ENCODE peak calls at places on chromosomes 3 and 15, in ten cellular contexts. One of them, this sample, is unnamed.

GRCh38 chr3:140911822-140912221 is 29.8 kb upstream of the SLC25A36 start:
- DNase-seq in spleen: no peak
- DNase-seq in substantia nigra: no peak
- DNase-seq in fibroblast of mammary gland: no peak
- DNase-seq in activated CD4-positive, alpha-beta T cell treated with anti-CD3 and anti-CD28 coated beads, Interleukin-2, amount 10 ng/mL, durations not matched to agents 7 days and 5 days: no peak
- DNase-seq in upper lobe of left lung: no peak
- DNase-seq in HuH-7: peak
- DNase-seq in IMR-90: no peak
- DNase-seq in skeletal muscle cell: no peak
- DNase-seq in stimulated activated CD8-positive, alpha-beta memory T cell treated with anti-CD3 and anti-CD28 coated beads, Interleukin-15, amount 100 ng/mL, for 1 hour: no peak
- DNase-seq in this sample: no peak

GRCh38 chr3:61730058-61730457 is 168.7 kb downstream of the PTPRG start:
- DNase-seq in spleen: no peak
- DNase-seq in substantia nigra: no peak
- DNase-seq in fibroblast of mammary gland: no peak
- DNase-seq in activated CD4-positive, alpha-beta T cell treated with anti-CD3 and anti-CD28 coated beads, Interleukin-2, amount 10 ng/mL, durations not matched to agents 7 days and 5 days: no peak
- DNase-seq in upper lobe of left lung: no peak
- DNase-seq in HuH-7: no peak
- DNase-seq in IMR-90: no peak
- DNase-seq in skeletal muscle cell: peak
- DNase-seq in stimulated activated CD8-positive, alpha-beta memory T cell treated with anti-CD3 and anti-CD28 coated beads, Interleukin-15, amount 100 ng/mL, for 1 hour: no peak
- DNase-seq in this sample: no peak

GRCh38 chr3:16614033-16615031 is 9.1 kb upstream of the DAZL start:
- DNase-seq in spleen: no peak
- DNase-seq in substantia nigra: no peak
- DNase-seq in fibroblast of mammary gland: no peak
- DNase-seq in activated CD4-positive, alpha-beta T cell treated with anti-CD3 and anti-CD28 coated beads, Interleukin-2, amount 10 ng/mL, durations not matched to agents 7 days and 5 days: no peak
- DNase-seq in upper lobe of left lung: no peak
- DNase-seq in HuH-7: no peak
- DNase-seq in IMR-90: no peak
- DNase-seq in skeletal muscle cell: no peak
- DNase-seq in stimulated activated CD8-positive, alpha-beta memory T cell treated with anti-CD3 and anti-CD28 coated beads, Interleukin-15, amount 100 ng/mL, for 1 hour: no peak
- DNase-seq in this sample: no peak

GRCh38 chr3:154161806-154162205 is 40.6 kb downstream of the ARHGEF26 start:
- DNase-seq in spleen: no peak
- DNase-seq in substantia nigra: no peak
- DNase-seq in fibroblast of mammary gland: no peak
- DNase-seq in activated CD4-positive, alpha-beta T cell treated with anti-CD3 and anti-CD28 coated beads, Interleukin-2, amount 10 ng/mL, durations not matched to agents 7 days and 5 days: no peak
- DNase-seq in upper lobe of left lung: no peak
- DNase-seq in HuH-7: no peak
- DNase-seq in IMR-90: no peak
- DNase-seq in skeletal muscle cell: no peak
- DNase-seq in stimulated activated CD8-positive, alpha-beta memory T cell treated with anti-CD3 and anti-CD28 coated beads, Interleukin-15, amount 100 ng/mL, for 1 hour: no peak
- DNase-seq in this sample: no peak

GRCh38 chr3:139323146-139323545 is 20.7 kb upstream of the MRPS22 start:
- DNase-seq in spleen: no peak
- DNase-seq in substantia nigra: no peak
- DNase-seq in fibroblast of mammary gland: no peak
- DNase-seq in activated CD4-positive, alpha-beta T cell treated with anti-CD3 and anti-CD28 coated beads, Interleukin-2, amount 10 ng/mL, durations not matched to agents 7 days and 5 days: no peak
- DNase-seq in upper lobe of left lung: no peak
- DNase-seq in HuH-7: no peak
- DNase-seq in IMR-90: no peak
- DNase-seq in skeletal muscle cell: no peak
- DNase-seq in stimulated activated CD8-positive, alpha-beta memory T cell treated with anti-CD3 and anti-CD28 coated beads, Interleukin-15, amount 100 ng/mL, for 1 hour: no peak
- DNase-seq in this sample: no peak

GRCh38 chr15:82943176-82943575 is 9.3 kb downstream of the HOMER2 start:
- DNase-seq in spleen: peak
- DNase-seq in substantia nigra: no peak
- DNase-seq in fibroblast of mammary gland: no peak
- DNase-seq in activated CD4-positive, alpha-beta T cell treated with anti-CD3 and anti-CD28 coated beads, Interleukin-2, amount 10 ng/mL, durations not matched to agents 7 days and 5 days: no peak
- DNase-seq in upper lobe of left lung: no peak
- DNase-seq in HuH-7: no peak
- DNase-seq in IMR-90: no peak
- DNase-seq in skeletal muscle cell: no peak
- DNase-seq in stimulated activated CD8-positive, alpha-beta memory T cell treated with anti-CD3 and anti-CD28 coated beads, Interleukin-15, amount 100 ng/mL, for 1 hour: no peak
- DNase-seq in this sample: no peak

GRCh38 chr3:25885544-25885943 is 95.7 kb downstream of the OXSM start:
- DNase-seq in spleen: no peak
- DNase-seq in substantia nigra: no peak
- DNase-seq in fibroblast of mammary gland: peak
- DNase-seq in activated CD4-positive, alpha-beta T cell treated with anti-CD3 and anti-CD28 coated beads, Interleukin-2, amount 10 ng/mL, durations not matched to agents 7 days and 5 days: no peak
- DNase-seq in upper lobe of left lung: no peak
- DNase-seq in HuH-7: no peak
- DNase-seq in IMR-90: peak
- DNase-seq in skeletal muscle cell: no peak
- DNase-seq in stimulated activated CD8-positive, alpha-beta memory T cell treated with anti-CD3 and anti-CD28 coated beads, Interleukin-15, amount 100 ng/mL, for 1 hour: no peak
- DNase-seq in this sample: no peak

GRCh38 chr15:92848852-92849598 is 51.1 kb upstream of the CHD2 start:
- DNase-seq in spleen: no peak
- DNase-seq in substantia nigra: no peak
- DNase-seq in fibroblast of mammary gland: peak
- DNase-seq in activated CD4-positive, alpha-beta T cell treated with anti-CD3 and anti-CD28 coated beads, Interleukin-2, amount 10 ng/mL, durations not matched to agents 7 days and 5 days: peak
- DNase-seq in upper lobe of left lung: no peak
- DNase-seq in HuH-7: no peak
- DNase-seq in IMR-90: peak
- DNase-seq in skeletal muscle cell: no peak
- DNase-seq in stimulated activated CD8-positive, alpha-beta memory T cell treated with anti-CD3 and anti-CD28 coated beads, Interleukin-15, amount 100 ng/mL, for 1 hour: no peak
- DNase-seq in this sample: no peak

GRCh38 chr15:49915822-49916221 is 203.2 kb downstream of the ATP8B4 start:
- DNase-seq in spleen: no peak
- DNase-seq in substantia nigra: no peak
- DNase-seq in fibroblast of mammary gland: no peak
- DNase-seq in activated CD4-positive, alpha-beta T cell treated with anti-CD3 and anti-CD28 coated beads, Interleukin-2, amount 10 ng/mL, durations not matched to agents 7 days and 5 days: no peak
- DNase-seq in upper lobe of left lung: no peak
- DNase-seq in HuH-7: no peak
- DNase-seq in IMR-90: no peak
- DNase-seq in skeletal muscle cell: no peak
- DNase-seq in stimulated activated CD8-positive, alpha-beta memory T cell treated with anti-CD3 and anti-CD28 coated beads, Interleukin-15, amount 100 ng/mL, for 1 hour: no peak
- DNase-seq in this sample: no peak

GRCh38 chr3:105828703-105829102 is 40.1 kb downstream of the CBLB start:
- DNase-seq in spleen: no peak
- DNase-seq in substantia nigra: no peak
- DNase-seq in fibroblast of mammary gland: peak
- DNase-seq in activated CD4-positive, alpha-beta T cell treated with anti-CD3 and anti-CD28 coated beads, Interleukin-2, amount 10 ng/mL, durations not matched to agents 7 days and 5 days: no peak
- DNase-seq in upper lobe of left lung: no peak
- DNase-seq in HuH-7: no peak
- DNase-seq in IMR-90: no peak
- DNase-seq in skeletal muscle cell: no peak
- DNase-seq in stimulated activated CD8-positive, alpha-beta memory T cell treated with anti-CD3 and anti-CD28 coated beads, Interleukin-15, amount 100 ng/mL, for 1 hour: no peak
- DNase-seq in this sample: no peak

GRCh38 chr3:16455001-16455400 is 58.5 kb downstream of the RFTN1 start:
- DNase-seq in spleen: no peak
- DNase-seq in substantia nigra: no peak
- DNase-seq in fibroblast of mammary gland: peak
- DNase-seq in activated CD4-positive, alpha-beta T cell treated with anti-CD3 and anti-CD28 coated beads, Interleukin-2, amount 10 ng/mL, durations not matched to agents 7 days and 5 days: no peak
- DNase-seq in upper lobe of left lung: no peak
- DNase-seq in HuH-7: no peak
- DNase-seq in IMR-90: no peak
- DNase-seq in skeletal muscle cell: peak
- DNase-seq in stimulated activated CD8-positive, alpha-beta memory T cell treated with anti-CD3 and anti-CD28 coated beads, Interleukin-15, amount 100 ng/mL, for 1 hour: no peak
- DNase-seq in this sample: no peak

GRCh38 chr3:143078883-143079282 is 40.7 kb upstream of the CHST2 start:
- DNase-seq in spleen: no peak
- DNase-seq in substantia nigra: no peak
- DNase-seq in fibroblast of mammary gland: peak
- DNase-seq in activated CD4-positive, alpha-beta T cell treated with anti-CD3 and anti-CD28 coated beads, Interleukin-2, amount 10 ng/mL, durations not matched to agents 7 days and 5 days: no peak
- DNase-seq in upper lobe of left lung: no peak
- DNase-seq in HuH-7: no peak
- DNase-seq in IMR-90: peak
- DNase-seq in skeletal muscle cell: no peak
- DNase-seq in stimulated activated CD8-positive, alpha-beta memory T cell treated with anti-CD3 and anti-CD28 coated beads, Interleukin-15, amount 100 ng/mL, for 1 hour: no peak
- DNase-seq in this sample: no peak

GRCh38 chr15:57158589-57158988 is 217.7 kb upstream of the CGNL1 start:
- DNase-seq in spleen: no peak
- DNase-seq in substantia nigra: peak
- DNase-seq in fibroblast of mammary gland: peak
- DNase-seq in activated CD4-positive, alpha-beta T cell treated with anti-CD3 and anti-CD28 coated beads, Interleukin-2, amount 10 ng/mL, durations not matched to agents 7 days and 5 days: no peak
- DNase-seq in upper lobe of left lung: no peak
- DNase-seq in HuH-7: no peak
- DNase-seq in IMR-90: peak
- DNase-seq in skeletal muscle cell: no peak
- DNase-seq in stimulated activated CD8-positive, alpha-beta memory T cell treated with anti-CD3 and anti-CD28 coated beads, Interleukin-15, amount 100 ng/mL, for 1 hour: no peak
- DNase-seq in this sample: no peak

GRCh38 chr15:90618330-90619136 is 88.8 kb downstream of the CRTC3 start:
- DNase-seq in spleen: no peak
- DNase-seq in substantia nigra: no peak
- DNase-seq in fibroblast of mammary gland: peak
- DNase-seq in activated CD4-positive, alpha-beta T cell treated with anti-CD3 and anti-CD28 coated beads, Interleukin-2, amount 10 ng/mL, durations not matched to agents 7 days and 5 days: no peak
- DNase-seq in upper lobe of left lung: no peak
- DNase-seq in HuH-7: no peak
- DNase-seq in IMR-90: peak
- DNase-seq in skeletal muscle cell: no peak
- DNase-seq in stimulated activated CD8-positive, alpha-beta memory T cell treated with anti-CD3 and anti-CD28 coated beads, Interleukin-15, amount 100 ng/mL, for 1 hour: no peak
- DNase-seq in this sample: no peak

GRCh38 chr15:60265057-60265456 is 132.7 kb downstream of the ANXA2 start:
- DNase-seq in spleen: no peak
- DNase-seq in substantia nigra: no peak
- DNase-seq in fibroblast of mammary gland: no peak
- DNase-seq in activated CD4-positive, alpha-beta T cell treated with anti-CD3 and anti-CD28 coated beads, Interleukin-2, amount 10 ng/mL, durations not matched to agents 7 days and 5 days: no peak
- DNase-seq in upper lobe of left lung: no peak
- DNase-seq in HuH-7: no peak
- DNase-seq in IMR-90: no peak
- DNase-seq in skeletal muscle cell: no peak
- DNase-seq in stimulated activated CD8-positive, alpha-beta memory T cell treated with anti-CD3 and anti-CD28 coated beads, Interleukin-15, amount 100 ng/mL, for 1 hour: no peak
- DNase-seq in this sample: no peak

GRCh38 chr3:176759815-176760506 is 437.3 kb downstream of the TBL1XR1 start:
- DNase-seq in spleen: no peak
- DNase-seq in substantia nigra: no peak
- DNase-seq in fibroblast of mammary gland: no peak
- DNase-seq in activated CD4-positive, alpha-beta T cell treated with anti-CD3 and anti-CD28 coated beads, Interleukin-2, amount 10 ng/mL, durations not matched to agents 7 days and 5 days: no peak
- DNase-seq in upper lobe of left lung: no peak
- DNase-seq in HuH-7: no peak
- DNase-seq in IMR-90: no peak
- DNase-seq in skeletal muscle cell: no peak
- DNase-seq in stimulated activated CD8-positive, alpha-beta memory T cell treated with anti-CD3 and anti-CD28 coated beads, Interleukin-15, amount 100 ng/mL, for 1 hour: no peak
- DNase-seq in this sample: no peak

GRCh38 chr15:89322822-89323221 is 11.8 kb downstream of the POLG start:
- DNase-seq in spleen: no peak
- DNase-seq in substantia nigra: no peak
- DNase-seq in fibroblast of mammary gland: no peak
- DNase-seq in activated CD4-positive, alpha-beta T cell treated with anti-CD3 and anti-CD28 coated beads, Interleukin-2, amount 10 ng/mL, durations not matched to agents 7 days and 5 days: no peak
- DNase-seq in upper lobe of left lung: no peak
- DNase-seq in HuH-7: no peak
- DNase-seq in IMR-90: no peak
- DNase-seq in skeletal muscle cell: no peak
- DNase-seq in stimulated activated CD8-positive, alpha-beta memory T cell treated with anti-CD3 and anti-CD28 coated beads, Interleukin-15, amount 100 ng/mL, for 1 hour: no peak
- DNase-seq in this sample: no peak

GRCh38 chr3:29764059-29764458 is 483.2 kb downstream of the RBMS3 start:
- DNase-seq in spleen: no peak
- DNase-seq in substantia nigra: no peak
- DNase-seq in fibroblast of mammary gland: peak
- DNase-seq in activated CD4-positive, alpha-beta T cell treated with anti-CD3 and anti-CD28 coated beads, Interleukin-2, amount 10 ng/mL, durations not matched to agents 7 days and 5 days: no peak
- DNase-seq in upper lobe of left lung: no peak
- DNase-seq in HuH-7: no peak
- DNase-seq in IMR-90: peak
- DNase-seq in skeletal muscle cell: peak
- DNase-seq in stimulated activated CD8-positive, alpha-beta memory T cell treated with anti-CD3 and anti-CD28 coated beads, Interleukin-15, amount 100 ng/mL, for 1 hour: no peak
- DNase-seq in this sample: no peak

GRCh38 chr3:107432646-107433045 is 55.4 kb downstream of the CCDC54 start:
- DNase-seq in spleen: no peak
- DNase-seq in substantia nigra: no peak
- DNase-seq in fibroblast of mammary gland: no peak
- DNase-seq in activated CD4-positive, alpha-beta T cell treated with anti-CD3 and anti-CD28 coated beads, Interleukin-2, amount 10 ng/mL, durations not matched to agents 7 days and 5 days: no peak
- DNase-seq in upper lobe of left lung: no peak
- DNase-seq in HuH-7: no peak
- DNase-seq in IMR-90: no peak
- DNase-seq in skeletal muscle cell: no peak
- DNase-seq in stimulated activated CD8-positive, alpha-beta memory T cell treated with anti-CD3 and anti-CD28 coated beads, Interleukin-15, amount 100 ng/mL, for 1 hour: no peak
- DNase-seq in this sample: no peak

GRCh38 chr3:149816986-149817385 is 4.0 kb downstream of the RNF13 start:
- DNase-seq in spleen: no peak
- DNase-seq in substantia nigra: no peak
- DNase-seq in fibroblast of mammary gland: peak
- DNase-seq in activated CD4-positive, alpha-beta T cell treated with anti-CD3 and anti-CD28 coated beads, Interleukin-2, amount 10 ng/mL, durations not matched to agents 7 days and 5 days: no peak
- DNase-seq in upper lobe of left lung: no peak
- DNase-seq in HuH-7: no peak
- DNase-seq in IMR-90: peak
- DNase-seq in skeletal muscle cell: peak
- DNase-seq in stimulated activated CD8-positive, alpha-beta memory T cell treated with anti-CD3 and anti-CD28 coated beads, Interleukin-15, amount 100 ng/mL, for 1 hour: no peak
- DNase-seq in this sample: no peak

GRCh38 chr3:35639251-35640185 is at the start of gene ARPP21:
- DNase-seq in spleen: peak
- DNase-seq in substantia nigra: peak
- DNase-seq in fibroblast of mammary gland: peak
- DNase-seq in activated CD4-positive, alpha-beta T cell treated with anti-CD3 and anti-CD28 coated beads, Interleukin-2, amount 10 ng/mL, durations not matched to agents 7 days and 5 days: no peak
- DNase-seq in upper lobe of left lung: no peak
- DNase-seq in HuH-7: peak
- DNase-seq in IMR-90: no peak
- DNase-seq in skeletal muscle cell: no peak
- DNase-seq in stimulated activated CD8-positive, alpha-beta memory T cell treated with anti-CD3 and anti-CD28 coated beads, Interleukin-15, amount 100 ng/mL, for 1 hour: no peak
- DNase-seq in this sample: no peak

GRCh38 chr3:136305879-136306278 is 55.7 kb downstream of the PCCB start:
- DNase-seq in spleen: no peak
- DNase-seq in substantia nigra: no peak
- DNase-seq in fibroblast of mammary gland: peak
- DNase-seq in activated CD4-positive, alpha-beta T cell treated with anti-CD3 and anti-CD28 coated beads, Interleukin-2, amount 10 ng/mL, durations not matched to agents 7 days and 5 days: peak
- DNase-seq in upper lobe of left lung: no peak
- DNase-seq in HuH-7: no peak
- DNase-seq in IMR-90: peak
- DNase-seq in skeletal muscle cell: peak
- DNase-seq in stimulated activated CD8-positive, alpha-beta memory T cell treated with anti-CD3 and anti-CD28 coated beads, Interleukin-15, amount 100 ng/mL, for 1 hour: no peak
- DNase-seq in this sample: no peak

This sample was measured in left colon.